ENCODE peak calls at places on chromosomes 4 and X, in ten cellular contexts. F is right cardiac atrium; A is mucosa of descending colon; Y is PC-9; V is heart left ventricle; W is right lobe of liver; S is neural progenitor cell; R is CD4-positive, alpha-beta memory T cell; Z is esophagus squamous epithelium; D is breast epithelium. K is an unnamed sample. For H3K4me1, the result is how much of the 10 kb centered on the place peaks cover.

GRCh38 chr4:80335554-80336358 is at the start of gene CFAP299:
- DNase-seq in Z (peak), D (peak), W (peak), F (peak), A (peak), S (peak), V (peak), Y (peak), R (peak), K (peak)

GRCh38 chrX:127762663-127763062 is 289.5 kb downstream of the ACTRT1 start:
- DNase-seq in F (no peak), A (no peak), V (no peak), Z (no peak), D (no peak), Y (no peak), R (no peak), S (no peak), W (no peak), K (no peak)

GRCh38 chr4:119525771-119526712 is 102.6 kb downstream of the PDE5A start:
- DNase-seq in R (no peak), Z (no peak), S (no peak), V (no peak), W (no peak), D (no peak), F (no peak), Y (no peak), A (no peak), K (no peak)

GRCh38 chr4:87075876-87076275 is 141.1 kb downstream of the AFF1 start:
- DNase-seq in A (no peak), W (no peak), R (no peak), F (no peak), Y (no peak), Z (no peak), V (no peak), D (no peak), S (no peak), K (no peak)

GRCh38 chr4:26867914-26868684 is 7.5 kb downstream of the STIM2 start:
- DNase-seq in F (peak), D (no peak), V (no peak), R (no peak), S (no peak), Y (no peak), W (no peak), Z (no peak), A (no peak), K (no peak)

GRCh38 chr4:92254767-92255442 is 48.9 kb upstream of the GRID2 start:
- DNase-seq in D (no peak), Z (no peak), R (peak), S (no peak), F (no peak), A (no peak), W (no peak), V (peak), Y (no peak), K (no peak)

GRCh38 chr4:78032446-78032845 is 24.7 kb upstream of the FRAS1 start:
- DNase-seq in D (no peak), R (no peak), A (peak), Z (no peak), W (no peak), V (no peak), S (no peak), Y (peak), F (no peak), K (no peak)

GRCh38 chr4:170872794-170873193 is 783.0 kb upstream of the AADAT start:
- DNase-seq in Y (no peak), W (no peak), S (no peak), F (no peak), D (no peak), V (no peak), A (no peak), Z (no peak), R (no peak), K (no peak)

GRCh38 chr4:26238782-26239647 is 81.8 kb upstream of the RBPJ start:
- DNase-seq in D (no peak), R (no peak), V (no peak), F (no peak), Z (no peak), W (no peak), Y (no peak), S (peak), A (no peak), K (peak)

GRCh38 chr4:5460106-5460801 is 248.1 kb downstream of the EVC2 start:
- DNase-seq in Y (no peak), R (no peak), A (peak), W (no peak), S (peak), V (no peak), Z (no peak), D (no peak), F (no peak), K (no peak)

GRCh38 chr4:156695163-156695562 is 276.4 kb downstream of the PDGFC start:
- DNase-seq in V (no peak), D (no peak), A (no peak), W (no peak), S (no peak), Z (no peak), R (no peak), Y (no peak), F (no peak), K (no peak)

GRCh38 chr4:105808459-105809041 is 86.7 kb upstream of the NPNT start:
- DNase-seq in D (no peak), Z (no peak), F (no peak), V (no peak), A (peak), R (no peak), S (no peak), Y (no peak), W (no peak), K (no peak)

GRCh38 chr4:67700119-67700873 is 659 bp downstream of the UBA6 start:
- DNase-seq in Z (no peak), W (no peak), F (no peak), V (no peak), A (peak), D (peak), S (no peak), R (peak), Y (peak), K (no peak)

GRCh38 chr4:37767546-37767945 is 58.9 kb upstream of the PGM2 start:
- DNase-seq in F (peak), W (peak), Y (peak), V (peak), S (no peak), A (peak), Z (no peak), R (no peak), D (peak), K (peak)

GRCh38 chr4:148292596-148293175 is 149.5 kb downstream of the NR3C2 start:
- DNase-seq in W (no peak), A (no peak), Z (no peak), F (no peak), Y (no peak), D (no peak), S (no peak), R (no peak), V (no peak), K (no peak)

GRCh38 chrX:43860646-43861370 is 21.4 kb downstream of the MAOB start:
- DNase-seq in W (no peak), V (no peak), S (no peak), Z (no peak), F (no peak), Y (no peak), R (no peak), A (peak), D (peak), K (peak)

GRCh38 chrX:146602246-146602645 is 207.3 kb upstream of the CXorf51B start:
- DNase-seq in A (no peak), Y (no peak), V (no peak), W (no peak), D (no peak), F (no peak), S (no peak), R (no peak), Z (no peak), K (no peak)

GRCh38 chr4:6251365-6251764 is 18.3 kb upstream of the WFS1 start:
- DNase-seq in Z (no peak), W (no peak), Y (no peak), F (no peak), V (peak), D (no peak), S (no peak), R (no peak), A (no peak), K (no peak)

GRCh38 chrX:149510386-149510785 is 5.3 kb upstream of the IDS start:
- DNase-seq in D (no peak), S (peak), A (no peak), V (no peak), R (no peak), W (no peak), Z (no peak), F (no peak), Y (peak), K (no peak)

GRCh38 chrX:100404851-100405250 is 5.2 kb downstream of the PCDH19 start:
- DNase-seq in W (no peak), V (no peak), R (no peak), D (no peak), F (no peak), Y (no peak), Z (no peak), A (no peak), S (no peak), K (no peak)

GRCh38 chrX:133947022-133947421 is 38.4 kb downstream of the GPC3 start:
- DNase-seq in D (no peak), A (no peak), Y (no peak), R (no peak), Z (no peak), F (no peak), W (no peak), V (no peak), S (no peak), K (no peak)

GRCh38 chrX:275476-275966 is 5.7 kb upstream of the PLCXD1 start:
- DNase-seq in R (no peak), F (peak), Z (no peak), D (no peak), A (peak), Y (no peak), W (peak), S (peak), V (no peak), K (no peak)

GRCh38 chrX:70353524-70353923 is 63.6 kb downstream of the KIF4A start:
- DNase-seq in W (no peak), V (no peak), Z (no peak), S (no peak), Y (no peak), F (no peak), D (no peak), R (no peak), A (no peak), K (no peak)

GRCh38 chrX:30308263-30309138 is 689 bp downstream of the NR0B1 start:
- DNase-seq in S (peak), F (peak), R (no peak), Z (no peak), W (no peak), D (no peak), A (no peak), Y (no peak), V (no peak), K (no peak)

GRCh38 chr4:1246111-1246881 is 2.6 kb downstream of the CTBP1 start:
- DNase-seq in A (no peak), Z (no peak), R (no peak), V (peak), S (no peak), W (peak), Y (peak), D (no peak), F (peak), K (no peak)

GRCh38 chr4:7375427-7375826 is 59.3 kb downstream of the PSAPL1 start:
- DNase-seq in S (no peak), F (peak), D (no peak), A (no peak), R (no peak), Z (no peak), W (no peak), V (peak), Y (no peak), K (no peak)
- H3K4me1 ChIP-seq in S (under half), F (under half), D (under half), A (under half), R (under half), Z (under half), W (under half), V (under half), Y (under half), K (under half)

DNA sequence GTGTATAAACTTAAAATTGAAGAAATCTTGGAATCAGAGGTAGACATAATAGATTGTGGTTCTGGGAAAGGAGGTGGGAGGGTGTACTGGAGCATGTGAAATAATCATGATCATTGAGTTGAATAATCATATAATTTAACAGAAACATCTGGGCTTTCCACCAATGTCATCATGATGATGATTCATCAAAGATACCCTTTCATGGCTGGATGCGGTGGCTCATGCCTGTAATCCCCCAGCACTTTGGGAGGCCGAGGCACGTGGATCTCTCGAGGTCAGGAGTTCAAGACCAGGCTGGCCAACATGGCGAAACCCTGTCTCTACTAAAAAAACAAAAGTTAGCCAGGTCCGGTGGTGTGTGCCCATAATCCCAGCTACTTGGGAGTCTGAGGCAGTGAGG is 6.7 kb upstream of the RUFY3 start:
- DNase-seq in Z (no peak), A (no peak), R (no peak), S (no peak), W (no peak), F (no peak), D (no peak), Y (no peak), V (no peak), K (no peak)
- H3K4me1 ChIP-seq in Z (under half), A (under half), R (under half), S (under half), W (under half), F (under half), D (under half), Y (under half), V (under half), K (under half)

DNA sequence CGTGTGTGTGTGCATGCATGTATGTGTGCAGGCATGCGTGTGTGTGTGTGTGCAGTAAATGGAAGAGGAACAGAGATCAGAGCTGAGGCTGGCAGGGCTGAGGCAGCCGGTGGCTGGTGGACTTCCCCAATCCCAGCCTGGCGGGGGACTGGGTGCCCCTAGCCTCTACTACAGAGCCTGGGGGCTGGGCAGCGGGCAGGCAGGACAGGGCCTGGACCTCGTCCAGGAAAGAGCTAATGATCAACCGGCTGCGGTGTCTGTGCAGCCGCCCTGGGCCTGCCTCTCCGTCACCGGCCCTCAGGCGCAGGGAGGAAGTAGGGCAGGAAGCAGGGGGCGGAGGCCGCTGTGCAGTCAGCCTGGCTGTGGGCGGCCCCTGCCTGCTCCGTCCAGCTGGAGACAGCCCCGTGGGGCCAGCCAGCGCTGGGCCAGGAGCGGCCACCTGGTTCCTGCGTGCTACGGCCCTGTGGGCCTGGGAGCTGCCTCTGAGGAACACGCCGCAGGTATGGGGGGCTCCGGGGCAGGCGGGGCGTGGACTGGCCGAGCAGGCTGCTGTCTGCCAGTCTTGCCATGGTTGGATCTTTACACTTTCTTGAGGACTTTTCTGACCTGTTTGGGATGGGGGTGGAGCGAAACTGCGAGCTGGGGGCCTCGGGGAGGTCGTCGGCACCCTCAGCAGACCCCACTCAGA is at the start of gene SH3TC1:
- DNase-seq in R (peak), A (peak), S (peak), D (peak), V (peak), F (peak), Y (peak), W (peak), Z (peak), K (peak)
- H3K4me1 ChIP-seq in R (half or more), A (under half), S (under half), D (under half), V (half or more), F (under half), Y (under half), W (under half), Z (under half), K (under half)

GRCh38 chr4:76192221-76192620 is 21.4 kb downstream of the SCARB2 start:
- DNase-seq in R (no peak), D (no peak), W (no peak), F (no peak), Z (no peak), S (no peak), Y (no peak), V (no peak), A (no peak), K (no peak)

GRCh38 chr4:76188557-76188956 is 25.1 kb downstream of the SCARB2 start:
- DNase-seq in D (no peak), W (no peak), Z (no peak), Y (no peak), F (no peak), S (no peak), R (no peak), A (no peak), V (no peak), K (no peak)

GRCh38 chr4:76187152-76187551 is 26.5 kb downstream of the SCARB2 start:
- DNase-seq in D (no peak), A (no peak), S (no peak), Y (no peak), W (no peak), F (no peak), V (no peak), R (no peak), Z (no peak), K (no peak)

GRCh38 chr4:76182463-76182862 is 31.2 kb downstream of the SCARB2 start:
- DNase-seq in W (no peak), Y (no peak), D (no peak), F (no peak), V (no peak), S (no peak), R (no peak), Z (no peak), A (no peak), K (no peak)

GRCh38 chr4:76188149-76188548 is 25.5 kb downstream of the SCARB2 start:
- DNase-seq in W (no peak), D (no peak), Y (no peak), Z (no peak), F (no peak), A (no peak), V (no peak), R (no peak), S (no peak), K (no peak)
- H3K4me1 ChIP-seq in W (under half), D (under half), Y (under half), Z (under half), F (under half), A (under half), V (under half), R (under half), S (under half), K (under half)